ENCODE peak calls at places on chromosomes 3 and 15, in seven cellular contexts. C is MM.1S, D is PC-3, K is neural progenitor cell, M is hepatocyte, A is HCT116, S is GM23338. P is an unnamed sample.
A peak's percentile ranks its signal among the peaks of the same experiment; 100 is the strongest.

GRCh38 chr3:193903976-193904375 is 232.0 kb upstream of the HES1 start:
- DNase-seq in C (no peak), K (no peak), M (no peak), S (no peak), D (no peak), A (no peak), P (no peak)

GRCh38 chr3:188407158-188407880 is 253.4 kb downstream of the LPP start:
- DNase-seq in D (no peak), C (no peak), S (no peak), A (no peak), M (no peak), K (no peak), P (peak; percentile 76)

GRCh38 chr3:98587654-98588532 is 5.5 kb downstream of the CPOX start:
- DNase-seq in S (no peak), M (no peak), K (no peak), D (peak; percentile 36), A (no peak), C (no peak), P (peak; percentile 34)

GRCh38 chr3:159263750-159264561 is 462.1 kb downstream of the MFSD1 start:
- DNase-seq in M (peak; percentile 69), K (peak; percentile 61), C (peak; percentile 71), A (peak; percentile 31), S (peak; percentile 67), D (peak; percentile 72), P (peak; percentile 73)

GRCh38 chr3:159273608-159274007 is 471.8 kb downstream of the MFSD1 start:
- DNase-seq in M (peak; percentile 74), K (peak; percentile 81), A (no peak), D (peak; percentile 68), S (peak; percentile 84), C (peak; percentile 73), P (peak; percentile 71)

GRCh38 chr3:3119393-3119851 is 7.3 kb upstream of the TRNT1 start:
- DNase-seq in K (no peak), D (no peak), C (no peak), M (no peak), S (no peak), A (no peak), P (no peak)

GRCh38 chr3:126356373-126357298 is 572 bp downstream of the KLF15 start:
- DNase-seq in M (peak; percentile 44), D (no peak), K (peak; percentile 72), S (peak; percentile 41), C (no peak), A (no peak), P (peak; percentile 49)

GRCh38 chr3:171806200-171807128 is 3.8 kb downstream of the PLD1 start:
- DNase-seq in D (peak; percentile 95), M (peak; percentile 57), S (no peak), K (no peak), A (no peak), C (no peak), P (peak; percentile 78)

GRCh38 chr3:113054552-113054951 is 63.8 kb downstream of the GTPBP8 start:
- DNase-seq in S (no peak), C (no peak), D (no peak), A (no peak), K (no peak), M (no peak), P (peak; percentile 84)

GRCh38 chr3:107206141-107206540 is 171.1 kb upstream of the CCDC54 start:
- DNase-seq in C (peak; percentile 39), M (peak; percentile 56), S (peak; percentile 85), D (peak; percentile 86), K (peak; percentile 72), A (peak; percentile 37), P (peak; percentile 69)

GRCh38 chr3:182182531-182182968 is 470.8 kb downstream of the SOX2 start:
- DNase-seq in M (no peak), A (peak; percentile 22), S (no peak), K (no peak), C (no peak), D (peak; percentile 71), P (no peak)

GRCh38 chr3:184727357-184728060 is 15.6 kb upstream of the MAGEF1 start:
- DNase-seq in A (peak; percentile 81), C (peak; percentile 61), M (peak; percentile 90), K (peak; percentile 93), D (peak; percentile 78), S (peak; percentile 97), P (peak; percentile 74)

GRCh38 chr3:57512174-57512573 is 32.0 kb downstream of the DNAH12 start:
- DNase-seq in M (no peak), K (no peak), C (no peak), S (no peak), D (peak; percentile 48), A (no peak), P (peak; percentile 27)

GRCh38 chr15:49370782-49371181 is 52.3 kb upstream of the FGF7 start:
- DNase-seq in D (peak; percentile 52), A (peak; percentile 13), C (peak; percentile 15), M (no peak), K (no peak), S (no peak), P (peak; percentile 39)

GRCh38 chr15:90232941-90233700 is 620 bp downstream of the CIB1 start:
- DNase-seq in D (peak; percentile 60), A (no peak), K (peak; percentile 72), C (peak; percentile 76), S (peak; percentile 87), M (peak; percentile 88), P (peak; percentile 74)

GRCh38 chr3:47315069-47315647 is 32.4 kb downstream of the KLHL18 start:
- DNase-seq in S (no peak), A (no peak), M (no peak), C (no peak), K (no peak), D (no peak), P (peak; percentile 5)

GRCh38 chr3:58560771-58561311 is 16.4 kb downstream of the FAM107A start:
- DNase-seq in K (peak; percentile 88), A (no peak), M (peak; percentile 58), S (peak; percentile 98), D (peak; percentile 94), C (no peak), P (peak; percentile 92)

GRCh38 chr3:73120710-73121109 is 59.3 kb downstream of the EBLN2 start:
- DNase-seq in A (no peak), C (no peak), S (no peak), K (no peak), M (no peak), D (no peak), P (no peak)

GRCh38 chr3:13199899-13200451 is 126.7 kb upstream of the IQSEC1 start:
- DNase-seq in A (no peak), C (no peak), M (no peak), S (no peak), K (no peak), D (no peak), P (no peak)

DNA sequence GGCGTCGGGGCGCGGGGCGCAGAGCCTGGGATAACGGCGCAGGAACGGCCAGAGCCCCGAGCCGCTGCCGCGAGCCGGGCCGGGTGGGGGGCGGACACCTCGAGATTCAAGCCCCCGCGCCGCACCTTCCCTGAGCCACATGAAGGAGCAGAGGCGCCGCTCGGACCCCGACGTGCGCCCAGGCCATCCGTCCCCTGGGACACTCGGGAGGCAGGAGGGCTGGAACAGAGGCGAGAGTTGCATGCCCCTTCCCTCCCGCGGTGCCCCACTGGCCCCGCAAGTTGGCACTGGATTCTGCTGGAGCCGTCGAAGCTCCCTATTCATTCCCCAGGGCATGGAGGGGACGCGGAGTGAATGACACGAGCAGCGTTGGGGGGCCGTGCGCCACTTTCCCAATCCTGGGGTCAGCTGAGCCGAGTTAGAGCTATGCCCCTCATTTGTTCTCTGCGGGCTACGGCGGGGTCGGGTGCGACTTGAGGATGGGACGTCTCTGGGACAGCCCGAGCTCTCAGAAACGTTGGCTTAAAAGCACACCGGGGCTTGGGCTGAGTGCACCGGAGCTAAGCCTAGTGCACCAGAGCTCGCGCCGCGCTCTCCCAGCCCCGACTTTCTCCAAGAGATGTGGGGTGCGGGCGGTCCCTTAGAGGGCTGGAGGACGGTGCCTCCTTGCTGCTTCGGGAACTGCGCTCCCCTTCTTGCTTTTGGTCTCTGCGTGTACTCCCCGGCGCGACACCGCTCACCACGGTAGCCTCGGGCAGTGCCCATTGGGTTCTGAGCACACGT is 589 bp downstream of the SLC6A1 start:
- DNase-seq in C (no peak), S (peak; percentile 53), D (no peak), A (no peak), K (peak; percentile 39), M (no peak), P (no peak)
- TF ChIP-seq EZH2 in C (no peak), S (peak; percentile 71), D (peak; percentile 77), A (no peak), K (peak; percentile 97), M (peak; percentile 87), P (peak; percentile 63)

GRCh38 chr15:54289590-54290136 is 311.4 kb downstream of the UNC13C start:
- DNase-seq in M (no peak), A (no peak), S (no peak), C (peak; percentile 21), D (no peak), K (no peak), P (no peak)
- TF ChIP-seq EZH2phosphoT487 in M (no peak), A (no peak), S (no peak), C (no peak), D (no peak), K (no peak), P (no peak)

GRCh38 chr15:59210186-59210585 is 3.5 kb downstream of the LDHAL6B start:
- DNase-seq in K (no peak), S (no peak), A (no peak), M (no peak), D (no peak), C (no peak), P (no peak)

GRCh38 chr15:59203572-59203971 is 3.1 kb upstream of the LDHAL6B start:
- DNase-seq in K (no peak), D (no peak), C (no peak), M (no peak), A (no peak), S (no peak), P (no peak)

GRCh38 chr15:59208850-59209249 is 2.2 kb downstream of the LDHAL6B start:
- DNase-seq in A (no peak), D (peak; percentile 13), M (no peak), C (no peak), S (no peak), K (no peak), P (peak; percentile 77)

GRCh38 chr15:59205839-59206622 is 612 bp upstream of the LDHAL6B start:
- DNase-seq in S (no peak), C (no peak), K (no peak), D (no peak), A (no peak), M (no peak), P (no peak)

GRCh38 chr15:59206623-59207183 is at the start of gene LDHAL6B:
- DNase-seq in M (no peak), C (no peak), D (no peak), A (no peak), K (no peak), S (no peak), P (no peak)
- H3K4me3 ChIP-seq in M (no peak within 1 kb of the TSS), C (no peak within 1 kb of the TSS), D (no peak within 1 kb of the TSS), A (no peak within 1 kb of the TSS), K (no peak within 1 kb of the TSS), S (no peak within 1 kb of the TSS), P (no peak within 1 kb of the TSS)

GRCh38 chr3:71402872-71403271 is 180.7 kb downstream of the FOXP1 start:
- DNase-seq in C (no peak), S (no peak), D (no peak), A (no peak), M (no peak), K (no peak), P (no peak)

GRCh38 chr3:71408903-71409302 is 174.6 kb downstream of the FOXP1 start:
- DNase-seq in M (no peak), D (no peak), K (no peak), A (no peak), S (no peak), C (no peak), P (no peak)

GRCh38 chr3:71409352-71409751 is 174.2 kb downstream of the FOXP1 start:
- DNase-seq in D (no peak), M (no peak), A (no peak), S (no peak), C (no peak), K (no peak), P (no peak)

GRCh38 chr3:71406945-71407629 is 176.4 kb downstream of the FOXP1 start:
- DNase-seq in A (no peak), K (no peak), S (no peak), C (no peak), M (no peak), D (no peak), P (no peak)

GRCh38 chr3:71407833-71408232 is 175.7 kb downstream of the FOXP1 start:
- DNase-seq in D (no peak), S (no peak), K (peak; percentile 43), A (no peak), C (no peak), M (no peak), P (no peak)
- TF ChIP-seq EZH2 in D (no peak), S (no peak), K (no peak), A (no peak), C (no peak), M (no peak), P (no peak)

P was measured in GM23248.